ENCODE peak calls at places on chromosomes 3 and 15, in six cellular contexts. Q is thoracic aorta, B is spleen, G is fibroblast of pulmonary artery, P is tibial artery, E is fibroblast of lung. J is an unnamed sample.

GRCh38 chr3:159451067-159451466 is 537.6 kb upstream of the IL12A start:
- DNase-seq in Q (no peak), B (no peak), G (no peak), P (no peak), E (no peak), J (no peak)

GRCh38 chr3:66797916-66798560 is 200.1 kb upstream of the KBTBD8 start:
- DNase-seq in Q (no peak), B (no peak), G (peak), P (peak), E (peak), J (peak)

GRCh38 chr3:184733971-184734608 is 22.2 kb upstream of the MAGEF1 start:
- DNase-seq in Q (no peak), B (peak), G (no peak), P (no peak), E (no peak), J (no peak)

GRCh38 chr15:80309769-80310384 is 57.9 kb upstream of the CTXND1 start:
- DNase-seq in Q (no peak), B (no peak), G (peak), P (no peak), E (peak), J (peak)

GRCh38 chr15:46304320-46304719 is 669.5 kb downstream of the SQOR start:
- DNase-seq in Q (no peak), B (no peak), G (peak), P (no peak), E (no peak), J (no peak)

GRCh38 chr3:79085166-79085565 is 682.6 kb downstream of the ROBO1 start:
- DNase-seq in Q (no peak), B (no peak), G (peak), P (no peak), E (peak), J (peak)

GRCh38 chr15:79089331-79089889 is 1.2 kb downstream of the RASGRF1 start:
- DNase-seq in Q (no peak), B (no peak), G (no peak), P (no peak), E (no peak), J (no peak)

GRCh38 chr3:152737021-152737908 is 97.7 kb upstream of the P2RY1 start:
- DNase-seq in Q (no peak), B (no peak), G (peak), P (peak), E (peak), J (peak)

GRCh38 chr3:126288314-126288713 is 68.9 kb downstream of the KLF15 start:
- DNase-seq in Q (no peak), B (no peak), G (no peak), P (peak), E (no peak), J (no peak)

GRCh38 chr15:48385431-48385830 is 54.2 kb downstream of the DUT start:
- DNase-seq in Q (no peak), B (no peak), G (peak), P (no peak), E (peak), J (no peak)

GRCh38 chr3:170717410-170718402 is 131.8 kb upstream of the SLC7A14 start:
- DNase-seq in Q (no peak), B (no peak), G (peak), P (peak), E (peak), J (peak)

GRCh38 chr3:197027151-197027895 is 2.3 kb downstream of the MELTF start:
- DNase-seq in Q (no peak), B (no peak), G (no peak), P (no peak), E (no peak), J (no peak)

GRCh38 chr3:14156843-14157561 is 21.4 kb downstream of the XPC start:
- DNase-seq in Q (no peak), B (no peak), G (no peak), P (no peak), E (no peak), J (no peak)

DNA sequence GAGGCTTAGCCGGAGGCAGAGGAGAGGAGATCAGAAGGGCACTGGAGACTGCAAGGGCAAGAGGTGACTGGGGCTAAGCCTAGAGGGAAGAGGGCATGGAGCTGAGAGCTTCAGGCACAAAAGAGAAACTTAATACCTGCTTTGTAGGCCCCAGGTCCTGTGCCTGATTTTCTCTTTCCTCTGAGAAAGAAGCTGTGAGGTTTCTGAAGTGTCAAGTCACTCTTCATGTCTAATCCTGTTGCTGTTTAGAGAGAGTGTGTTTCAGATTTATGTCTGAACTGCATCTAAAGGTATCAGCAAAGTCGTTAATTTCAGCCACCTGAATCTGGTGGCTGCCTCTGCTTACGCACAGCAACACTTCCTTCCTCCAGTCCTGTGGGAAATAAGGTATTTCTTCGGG is 106.9 kb upstream of the RNU6-1 start:
- DNase-seq in Q (no peak), B (no peak), G (no peak), P (no peak), E (no peak), J (no peak)
- H3K4me3 ChIP-seq in Q (no peak), B (no peak), G (no peak), P (no peak), E (no peak), J (no peak)

DNA sequence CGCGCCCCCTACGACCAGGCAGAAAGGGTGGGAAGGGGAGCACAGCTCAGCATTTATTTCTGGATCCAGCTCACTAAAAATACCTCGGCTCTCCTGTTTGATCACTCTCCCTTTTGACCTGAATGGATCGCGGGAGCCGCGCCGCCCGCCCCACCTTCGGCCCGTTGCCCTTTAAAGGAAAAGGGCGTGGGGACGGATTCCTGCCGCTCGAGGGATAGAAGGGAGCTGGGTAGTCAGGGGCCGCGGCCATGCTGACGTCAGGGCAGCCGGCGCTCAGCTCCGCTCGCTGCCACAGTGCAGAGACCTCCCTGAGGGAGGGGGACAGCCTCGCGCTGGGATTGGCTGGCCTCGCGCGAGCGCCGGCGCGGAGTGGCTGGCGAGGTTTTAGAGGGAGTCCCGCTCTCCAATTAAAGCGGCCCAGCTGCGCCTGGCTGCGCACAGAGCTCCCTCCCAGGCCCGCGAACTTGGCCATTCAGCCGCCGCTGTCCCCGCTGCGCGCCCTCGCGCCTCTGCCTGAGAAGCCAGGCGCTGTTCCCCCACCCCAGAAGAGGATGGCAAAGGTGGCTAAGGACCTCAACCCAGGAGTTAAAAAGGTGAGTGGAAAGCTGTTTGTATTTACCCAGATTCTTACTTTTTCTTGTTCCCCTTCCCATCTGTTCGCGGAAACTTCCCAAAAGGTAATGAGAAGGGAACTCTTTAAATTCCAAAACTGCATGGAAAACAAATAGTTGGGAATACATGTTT is at the start of gene LMCD1:
- DNase-seq in Q (peak), B (peak), G (peak), P (peak), E (peak), J (peak)
- TF ChIP-seq CTCF in Q (peak), B (no peak), G (peak), P (peak), E (peak), J (peak)

GRCh38 chr15:69841046-69841828 is 256.5 kb downstream of the TLE3 start:
- DNase-seq in Q (no peak), B (no peak), G (no peak), P (no peak), E (no peak), J (no peak)

GRCh38 chr15:69838338-69838737 is 259.4 kb downstream of the TLE3 start:
- DNase-seq in Q (no peak), B (no peak), G (no peak), P (no peak), E (no peak), J (no peak)

GRCh38 chr15:69836526-69837230 is 261.0 kb downstream of the TLE3 start:
- DNase-seq in Q (no peak), B (no peak), G (no peak), P (no peak), E (no peak), J (no peak)

GRCh38 chr15:69842851-69843250 is 254.9 kb downstream of the TLE3 start:
- DNase-seq in Q (no peak), B (no peak), G (no peak), P (no peak), E (no peak), J (no peak)

GRCh38 chr15:69838951-69839350 is 258.8 kb downstream of the TLE3 start:
- DNase-seq in Q (no peak), B (no peak), G (no peak), P (no peak), E (no peak), J (no peak)
- H3K4me3 ChIP-seq in Q (no peak), B (no peak), G (no peak), P (no peak), E (no peak), J (no peak)

GRCh38 chr15:61530769-61531168 is 301.7 kb upstream of the RORA start:
- DNase-seq in Q (no peak), B (no peak), G (no peak), P (no peak), E (peak), J (peak)
- TF ChIP-seq CTCF in Q (no peak), B (no peak), G (no peak), P (no peak), E (peak), J (peak)

DNA sequence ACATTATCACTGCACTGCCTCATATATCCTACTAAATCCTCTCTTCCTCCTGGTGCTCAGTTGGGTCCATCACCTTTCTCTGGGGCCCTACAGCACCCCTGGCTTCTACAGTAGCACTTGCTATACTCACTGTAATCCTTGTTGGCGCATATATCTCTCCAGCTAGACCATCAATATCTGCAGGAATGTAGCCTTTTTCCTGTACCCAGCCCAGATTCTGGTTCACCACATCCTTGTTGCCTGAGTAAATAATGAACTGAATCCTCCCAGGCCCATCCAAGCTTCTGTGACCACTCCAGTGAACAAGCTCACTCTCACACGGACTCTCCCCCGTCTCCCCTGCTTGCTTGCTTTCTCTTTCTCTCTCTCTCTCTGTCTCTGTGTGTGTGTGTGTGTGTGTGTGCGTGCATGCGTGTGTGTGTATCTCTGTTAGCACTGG is 62.5 kb upstream of the LIPC start:
- DNase-seq in Q (no peak), B (no peak), G (peak), P (no peak), E (peak), J (peak)
- H3K4me3 ChIP-seq in Q (no peak), B (no peak), G (no peak), P (no peak), E (no peak), J (no peak)

DNA sequence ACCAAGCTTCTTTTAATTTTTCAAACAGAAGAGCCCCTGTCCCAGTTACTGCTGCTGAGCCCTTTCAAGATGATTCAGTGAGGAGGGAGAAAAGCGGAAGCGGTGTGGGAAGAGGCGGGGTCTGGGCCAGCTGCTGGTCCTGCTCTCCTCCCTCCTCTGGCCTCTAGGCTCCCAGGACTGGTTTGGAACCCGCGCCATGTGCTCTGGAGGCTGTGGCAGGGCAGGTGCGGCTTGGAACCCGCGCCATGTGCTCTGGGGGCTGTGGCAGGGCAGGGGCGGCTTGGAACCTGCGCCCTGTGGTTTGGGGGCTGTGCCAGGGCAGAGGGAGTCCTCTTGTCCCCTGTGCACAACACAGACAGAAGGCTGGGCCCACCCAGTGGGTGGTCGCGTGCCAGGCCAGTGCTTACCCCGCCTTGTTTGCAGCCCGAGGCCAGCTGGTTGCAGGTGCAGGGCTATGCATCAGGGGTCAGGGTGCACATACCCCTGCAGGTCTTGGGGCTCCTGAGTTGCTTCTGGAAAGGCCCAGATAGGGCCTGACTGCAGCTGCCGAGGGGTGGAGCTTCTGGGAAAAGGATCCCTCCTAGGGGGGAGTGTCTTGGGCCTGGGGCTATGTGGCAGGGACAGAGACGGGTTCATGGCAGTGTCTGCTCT is 12.2 kb downstream of the ALG1L2 start:
- DNase-seq in Q (no peak), B (peak), G (no peak), P (no peak), E (no peak), J (no peak)
- TF ChIP-seq CTCF in Q (no peak), B (no peak), G (no peak), P (no peak), E (no peak), J (no peak)

GRCh38 chr3:123584988-123585937 is at the start of gene HACD2:
- DNase-seq in Q (peak), B (peak), G (peak), P (peak), E (peak), J (peak)

GRCh38 chr3:123584284-123584987 is 417 bp downstream of the HACD2 start:
- DNase-seq in Q (no peak), B (no peak), G (peak), P (peak), E (no peak), J (peak)

GRCh38 chr3:123586966-123587365 is 2.1 kb upstream of the HACD2 start:
- DNase-seq in Q (no peak), B (no peak), G (peak), P (no peak), E (no peak), J (peak)

GRCh38 chr3:123586131-123586530 is 1.3 kb upstream of the HACD2 start:
- DNase-seq in Q (no peak), B (peak), G (peak), P (no peak), E (peak), J (peak)

GRCh38 chr3:123587399-123587798 is 2.5 kb upstream of the HACD2 start:
- DNase-seq in Q (no peak), B (no peak), G (no peak), P (no peak), E (no peak), J (no peak)
- H3K4me3 ChIP-seq in Q (no peak), B (no peak), G (no peak), P (no peak), E (no peak), J (no peak)

GRCh38 chr15:62896969-62897486 is 145.5 kb upstream of the TPM1 start:
- DNase-seq in Q (peak), B (no peak), G (peak), P (peak), E (peak), J (peak)

GRCh38 chr15:62900071-62900812 is 142.3 kb upstream of the TPM1 start:
- DNase-seq in Q (no peak), B (no peak), G (no peak), P (no peak), E (no peak), J (no peak)

GRCh38 chr15:62897634-62898033 is 144.9 kb upstream of the TPM1 start:
- DNase-seq in Q (no peak), B (no peak), G (no peak), P (no peak), E (no peak), J (no peak)

GRCh38 chr15:62901087-62901486 is 141.5 kb upstream of the TPM1 start:
- DNase-seq in Q (no peak), B (no peak), G (no peak), P (no peak), E (no peak), J (no peak)

DNA sequence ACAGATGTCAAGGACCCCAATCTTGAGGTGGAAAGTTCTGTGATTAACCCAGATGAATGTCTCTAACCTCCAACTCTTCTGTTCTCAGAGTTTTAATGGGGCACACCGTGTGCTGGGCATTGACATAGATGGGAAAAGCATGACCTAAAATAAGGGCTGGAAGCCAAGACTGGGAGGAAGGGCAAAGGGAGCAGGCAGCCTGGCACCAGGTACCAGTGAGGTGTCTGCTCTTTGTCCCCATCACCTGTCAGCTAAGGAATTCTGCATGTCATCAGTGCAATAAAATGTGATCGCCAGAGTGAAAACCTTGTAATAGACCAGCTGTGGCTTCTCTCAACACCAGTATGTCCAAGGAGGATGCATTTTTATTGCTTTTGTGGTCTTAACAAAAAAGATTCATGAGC is 143.5 kb upstream of the TPM1 start:
- DNase-seq in Q (no peak), B (no peak), G (no peak), P (no peak), E (no peak), J (no peak)
- TF ChIP-seq CTCF in Q (no peak), B (no peak), G (no peak), P (no peak), E (no peak), J (no peak)

GRCh38 chr3:192482391-192482790 is 244.9 kb downstream of the FGF12 start:
- DNase-seq in Q (no peak), B (no peak), G (peak), P (no peak), E (no peak), J (peak)
- H3K4me3 ChIP-seq in Q (no peak), B (no peak), G (no peak), P (no peak), E (no peak), J (no peak)